ENCODE peak calls at places on chromosomes 12 and 14, in eight cellular contexts. O, G, S, D, H, C, M and T are unnamed samples.

GRCh38 chr12:9793774-9794395 is 33.2 kb upstream of the CD69 start:
- DNase-seq in C (no peak), H (no peak), S (no peak), O (no peak), G (no peak), D (no peak), M (no peak), T (no peak)

GRCh38 chr12:112381421-112381897 is 772 bp downstream of the HECTD4 start:
- DNase-seq in C (no peak), H (peak), G (no peak), S (peak), M (no peak), O (peak), D (peak), T (no peak)

GRCh38 chr12:106091421-106091820 is 47.3 kb downstream of the NUAK1 start:
- DNase-seq in D (no peak), O (no peak), M (peak), H (no peak), G (no peak), C (no peak), S (no peak), T (no peak)

GRCh38 chr12:124041907-124042306 is 68.9 kb downstream of the ZNF664 start:
- DNase-seq in D (no peak), M (no peak), G (no peak), H (no peak), C (no peak), S (no peak), O (no peak), T (no peak)

GRCh38 chr12:89698607-89699006 is 10.0 kb downstream of the ATP2B1 start:
- DNase-seq in H (no peak), S (no peak), M (no peak), C (no peak), O (no peak), D (no peak), G (no peak), T (no peak)

GRCh38 chr12:19639781-19640180 is 200.5 kb downstream of the AEBP2 start:
- DNase-seq in G (no peak), D (no peak), C (no peak), H (no peak), S (no peak), M (no peak), O (no peak), T (no peak)

GRCh38 chr14:100649173-100649519 is 61.9 kb upstream of the BEGAIN start:
- DNase-seq in C (peak), O (no peak), H (peak), M (no peak), S (no peak), G (peak), D (peak), T (no peak)

GRCh38 chr12:2052861-2053674 is at the start of gene CACNA1C:
- DNase-seq in D (peak), H (peak), G (peak), M (peak), O (peak), S (peak), C (peak), T (no peak)

GRCh38 chr12:105814283-105814682 is 324.5 kb downstream of the NUAK1 start:
- DNase-seq in M (no peak), H (no peak), G (no peak), C (no peak), O (no peak), D (no peak), S (no peak), T (no peak)

GRCh38 chr14:103542545-103543088 is 13.6 kb downstream of the TRMT61A start:
- DNase-seq in D (no peak), M (no peak), H (no peak), C (no peak), S (no peak), O (peak), G (no peak), T (no peak)

GRCh38 chr14:74618078-74618952 is 6.3 kb upstream of the LTBP2 start:
- DNase-seq in D (peak), G (peak), S (peak), C (peak), H (peak), M (peak), O (no peak), T (peak)

GRCh38 chr12:5784626-5785130 is 160.4 kb downstream of the ANO2 start:
- DNase-seq in M (no peak), O (no peak), C (no peak), S (no peak), G (no peak), H (no peak), D (no peak), T (no peak)

GRCh38 chr12:52232916-52233461 is at the start of gene KRT7:
- DNase-seq in O (no peak), H (no peak), G (no peak), C (no peak), M (no peak), D (no peak), S (peak), T (no peak)

GRCh38 chr12:80814453-80814852 is 97.7 kb downstream of the MYF5 start:
- DNase-seq in H (no peak), G (no peak), M (no peak), O (no peak), S (no peak), D (no peak), C (no peak), T (no peak)

GRCh38 chr12:91133871-91134270 is 22.6 kb upstream of the LUM start:
- DNase-seq in M (peak), H (peak), S (no peak), C (peak), G (peak), D (peak), O (no peak), T (no peak)

GRCh38 chr12:49489720-49490119 is 49.1 kb upstream of the KCNH3 start:
- DNase-seq in G (peak), H (peak), C (peak), M (peak), S (peak), O (no peak), D (peak), T (no peak)

GRCh38 chr14:28294834-28295440 is 471.6 kb upstream of the FOXG1 start:
- DNase-seq in H (no peak), M (peak), G (peak), D (peak), S (no peak), O (no peak), C (no peak), T (no peak)

GRCh38 chr14:76763362-76764041 is 2.2 kb downstream of the VASH1 start:
- DNase-seq in S (no peak), H (no peak), M (peak), O (no peak), D (no peak), G (no peak), C (peak), T (no peak)

GRCh38 chr12:96710127-96710745 is 196.8 kb upstream of the NEDD1 start:
- DNase-seq in M (no peak), O (no peak), D (no peak), C (no peak), G (no peak), H (no peak), S (no peak), T (no peak)

DNA sequence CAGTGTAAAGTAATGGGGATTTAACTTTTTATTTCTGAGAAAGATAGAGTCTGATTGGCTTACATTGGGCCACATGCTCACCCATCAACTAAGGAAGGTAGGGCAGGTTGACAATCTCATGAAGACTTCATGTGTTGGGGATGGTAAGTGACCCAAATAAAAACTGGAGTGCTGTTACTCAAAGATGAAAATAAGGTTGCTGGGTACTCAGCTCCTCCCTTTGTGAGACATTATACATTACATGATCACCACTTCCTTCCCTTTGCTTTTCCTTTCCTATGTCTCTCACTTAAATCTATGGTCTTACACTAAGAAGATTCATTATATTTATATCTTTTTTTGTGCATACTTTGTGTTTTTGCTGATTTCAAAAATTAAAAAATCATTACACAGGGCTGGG is 224.0 kb upstream of the PLXNC1 start:
- DNase-seq in G (no peak), S (no peak), H (no peak), C (no peak), D (no peak), O (no peak), M (no peak), T (no peak)
- TF ChIP-seq CTCF in G (no peak), S (no peak), H (no peak), C (no peak), D (no peak), O (no peak), M (no peak), T (no peak)

DNA sequence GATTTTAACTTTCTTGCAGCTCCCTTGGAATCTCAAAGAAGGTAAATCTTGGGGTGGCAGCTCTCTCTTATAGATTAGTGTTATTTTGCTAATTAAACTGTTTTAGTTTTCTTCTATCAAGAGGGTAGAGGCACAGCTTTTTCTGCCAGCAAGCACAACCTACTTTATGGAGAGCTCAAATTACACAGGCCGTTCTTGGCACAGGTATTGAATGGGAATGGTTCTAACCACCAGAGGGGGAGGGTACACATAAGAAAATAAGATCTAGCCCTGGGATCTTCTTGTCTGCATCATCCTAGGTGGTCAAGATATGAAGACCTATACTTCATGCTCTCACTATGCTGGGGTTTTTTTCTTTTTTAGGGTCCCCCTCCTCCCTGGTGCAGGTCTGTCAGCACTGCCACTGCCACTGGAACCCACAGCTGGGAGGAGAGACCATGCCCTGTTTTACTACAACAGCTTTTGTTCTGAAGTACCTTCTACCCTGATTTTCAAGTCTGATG is 48.6 kb upstream of the STAC3 start:
- DNase-seq in S (no peak), C (peak), H (no peak), O (no peak), M (no peak), D (peak), G (peak), T (no peak)
- TF ChIP-seq CTCF in S (no peak), C (no peak), H (no peak), O (no peak), M (no peak), D (no peak), G (no peak), T (no peak)

DNA sequence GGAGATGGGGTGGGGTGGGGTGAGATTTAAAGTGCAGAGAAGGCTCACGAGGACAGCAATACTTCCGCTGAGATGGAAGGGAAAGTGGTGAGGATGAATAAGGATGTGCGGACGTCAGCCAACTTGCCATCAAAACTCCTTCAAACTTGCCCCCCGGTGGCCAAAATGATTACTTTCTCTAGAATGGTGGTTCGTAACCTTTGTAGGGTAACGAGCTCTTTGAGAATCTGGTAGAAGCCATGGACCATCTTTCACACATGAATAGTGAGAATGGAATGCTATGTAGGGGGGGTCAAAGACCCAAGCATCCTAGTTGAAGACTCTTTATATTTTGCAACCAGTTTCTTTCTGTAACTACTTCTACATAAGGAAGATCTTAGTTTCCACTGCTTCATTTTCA is 245.9 kb upstream of the DDHD1 start:
- DNase-seq in M (peak), H (peak), C (peak), O (no peak), D (peak), G (peak), S (peak), T (no peak)
- TF ChIP-seq CTCF in M (peak), H (no peak), C (peak), O (no peak), D (peak), G (no peak), S (no peak), T (peak)

DNA sequence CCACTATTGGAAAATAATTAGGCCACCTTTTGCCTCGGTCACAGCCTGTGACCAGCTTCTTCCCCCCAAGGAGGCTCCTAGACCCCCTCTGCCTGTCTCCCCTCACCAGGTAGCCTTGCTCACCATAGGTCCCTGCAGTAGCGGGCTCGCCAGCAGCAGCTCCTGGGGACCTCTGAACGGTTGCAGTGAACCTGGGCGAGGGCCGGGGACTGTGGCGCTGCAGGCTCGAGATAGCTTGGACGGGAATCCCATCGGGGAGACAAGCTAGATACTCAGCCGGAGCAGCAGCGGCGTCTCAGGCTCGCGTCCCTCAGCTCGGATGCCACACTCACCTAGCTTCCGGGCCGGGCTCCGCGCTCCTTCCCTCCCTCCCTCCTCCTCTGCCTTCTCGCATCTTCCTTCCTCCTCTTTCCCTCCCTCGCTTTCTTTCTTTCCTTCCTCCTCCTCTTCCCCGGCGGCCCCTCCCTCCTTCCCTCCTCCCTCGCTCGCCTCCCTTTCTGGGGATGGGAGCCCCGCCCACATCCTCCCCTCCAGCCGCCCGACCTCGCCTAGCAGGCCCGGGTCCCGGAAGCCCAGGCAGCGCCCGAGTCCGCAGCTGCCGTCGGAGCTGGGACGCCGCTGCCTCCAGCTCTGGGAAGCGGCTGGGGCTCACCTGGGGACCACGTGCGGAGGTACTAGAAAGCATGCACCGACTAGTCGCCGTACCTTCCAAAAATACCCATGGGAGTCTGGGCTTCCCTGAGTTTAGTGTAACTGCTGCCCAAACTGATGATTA is at the start of gene BMP4:
- DNase-seq in O (peak), H (peak), M (peak), D (no peak), G (peak), S (no peak), C (peak), T (peak)
- TF ChIP-seq CTCF in O (no peak), H (no peak), M (no peak), D (no peak), G (no peak), S (no peak), C (no peak), T (no peak)